ENCODE peak calls at places on chromosomes 1 and 21, in six cellular contexts. A is H9, V is neuronal stem cell, M is trophoblast cell, U is H1, G is mesenchymal stem cell. P is an unnamed sample.

GRCh38 chr1:169511339-169512028 is 25.7 kb upstream of the SLC19A2 start:
- DNase-seq in A (no peak), V (no peak), M (peak; percentile 5), U (no peak), G (peak; percentile 83), P (peak; percentile 89)

GRCh38 chr21:34513109-34513675 is 1.2 kb upstream of the KCNE1 start:
- DNase-seq in A (no peak), V (no peak), M (no peak), U (no peak), G (peak; percentile 41), P (no peak)

GRCh38 chr1:228008391-228009115 is 1.8 kb downstream of the WNT3A start:
- DNase-seq in A (no peak), V (no peak), M (no peak), U (no peak), G (no peak), P (no peak)

GRCh38 chr21:17784604-17785402 is 34.4 kb downstream of the C21orf91 start:
- DNase-seq in A (no peak), V (no peak), M (no peak), U (no peak), G (no peak), P (no peak)

GRCh38 chr1:104105466-104105865 is 355.8 kb downstream of the AMY1C start:
- DNase-seq in A (no peak), V (no peak), M (no peak), U (no peak), G (no peak), P (no peak)

GRCh38 chr1:152580433-152580832 is at the start of gene LCE3D:
- DNase-seq in A (no peak), V (no peak), M (peak; percentile 8), U (no peak), G (no peak), P (peak; percentile 0)

GRCh38 chr21:43276811-43277210 is 108.0 kb downstream of the CRYAA start:
- DNase-seq in A (no peak), V (no peak), M (no peak), U (no peak), G (no peak), P (no peak)

GRCh38 chr1:212466913-212467650 is 34.4 kb downstream of the NENF start:
- DNase-seq in A (no peak), V (no peak), M (peak; percentile 81), U (no peak), G (no peak), P (no peak)

GRCh38 chr1:5494518-5494917 is 497.7 kb downstream of the NPHP4 start:
- DNase-seq in A (no peak), V (no peak), M (no peak), U (no peak), G (no peak), P (no peak)

GRCh38 chr1:94383966-94384408 is 34.2 kb upstream of the ABCD3 start:
- DNase-seq in A (no peak), V (no peak), M (no peak), U (no peak), G (peak; percentile 62), P (peak; percentile 79)

GRCh38 chr1:40392206-40392605 is 18.7 kb downstream of the SMAP2 start:
- DNase-seq in A (no peak), V (peak; percentile 26), M (peak; percentile 10), U (no peak), G (peak; percentile 85), P (peak; percentile 88)

GRCh38 chr1:219430419-219430818 is 182.5 kb downstream of the ZC3H11B start:
- DNase-seq in A (no peak), V (no peak), M (no peak), U (no peak), G (peak; percentile 42), P (no peak)

GRCh38 chr1:231862611-231863010 is 236.0 kb downstream of the DISC1 start:
- DNase-seq in A (no peak), V (no peak), M (no peak), U (no peak), G (no peak), P (no peak)

GRCh38 chr1:229380514-229381160 is 37.8 kb upstream of the CCSAP start:
- DNase-seq in A (no peak), V (no peak), M (no peak), U (no peak), G (no peak), P (no peak)

GRCh38 chr21:26732442-26733221 is 112.6 kb downstream of the ADAMTS1 start:
- DNase-seq in A (peak; percentile 73), V (peak; percentile 23), M (peak; percentile 51), U (peak; percentile 34), G (peak; percentile 64), P (peak; percentile 57)

GRCh38 chr1:1432951-1433803 is 2.3 kb upstream of the VWA1 start:
- DNase-seq in A (peak; percentile 82), V (peak; percentile 81), M (peak; percentile 97), U (no peak), G (no peak), P (no peak)

GRCh38 chr1:75908717-75909152 is 23.5 kb downstream of the ASB17 start:
- DNase-seq in A (peak; percentile 52), V (peak; percentile 38), M (peak; percentile 42), U (peak; percentile 9), G (peak; percentile 64), P (peak; percentile 50)

GRCh38 chr1:33410091-33410701 is 20.7 kb downstream of the PHC2 start:
- DNase-seq in A (no peak), V (peak; percentile 70), M (peak; percentile 7), U (no peak), G (peak; percentile 55), P (peak; percentile 60)

GRCh38 chr21:34807881-34808568 is 139.2 kb downstream of the CLIC6 start:
- DNase-seq in A (no peak), V (no peak), M (peak; percentile 94), U (no peak), G (peak; percentile 99), P (peak; percentile 94)

GRCh38 chr1:89890085-89890754 is 69.4 kb downstream of the LRRC8D start:
- DNase-seq in A (no peak), V (no peak), M (peak; percentile 97), U (no peak), G (peak; percentile 76), P (no peak)

GRCh38 chr21:30372139-30372770 is at the start of gene KRTAP13-2:
- DNase-seq in A (no peak), V (no peak), M (no peak), U (no peak), G (no peak), P (no peak)

GRCh38 chr21:44392185-44392584 is 38.8 kb downstream of the TRPM2 start:
- DNase-seq in A (no peak), V (no peak), M (no peak), U (no peak), G (no peak), P (no peak)

GRCh38 chr1:22846453-22846852 is 126.2 kb downstream of the LACTBL1 start:
- DNase-seq in A (no peak), V (no peak), M (no peak), U (no peak), G (no peak), P (no peak)

GRCh38 chr1:204454476-204454875 is 40.1 kb downstream of the PIK3C2B start:
- DNase-seq in A (no peak), V (no peak), M (no peak), U (no peak), G (no peak), P (no peak)

GRCh38 chr1:20373286-20373685 is 82.6 kb downstream of the VWA5B1 start:
- DNase-seq in A (peak; percentile 42), V (no peak), M (no peak), U (no peak), G (no peak), P (no peak)

GRCh38 chr1:210777914-210778313 is 356.0 kb downstream of the KCNH1 start:
- DNase-seq in A (no peak), V (no peak), M (no peak), U (no peak), G (no peak), P (no peak)
- H4K91ac ChIP-seq in A (no peak overlapping the region), V (no peak overlapping the region), M (no peak overlapping the region), U (no peak overlapping the region), G (no peak overlapping the region), P (no peak overlapping the region)

GRCh38 chr1:44033756-44034155 is 2.5 kb upstream of the SLC6A9 start:
- DNase-seq in A (peak; percentile 25), V (no peak), M (no peak), U (no peak), G (no peak), P (no peak)
- H4K91ac ChIP-seq in A (no peak overlapping the region), V (no peak overlapping the region), M (no peak overlapping the region), U (peak overlapping the region; percentile 57), G (no peak overlapping the region), P (no peak overlapping the region)

GRCh38 chr1:160330119-160330518 is 12.9 kb downstream of the COPA start:
- DNase-seq in A (no peak), V (no peak), M (no peak), U (no peak), G (no peak), P (no peak)
- H4K91ac ChIP-seq in A (no peak overlapping the region), V (no peak overlapping the region), M (no peak overlapping the region), U (no peak overlapping the region), G (no peak overlapping the region), P (no peak overlapping the region)

DNA sequence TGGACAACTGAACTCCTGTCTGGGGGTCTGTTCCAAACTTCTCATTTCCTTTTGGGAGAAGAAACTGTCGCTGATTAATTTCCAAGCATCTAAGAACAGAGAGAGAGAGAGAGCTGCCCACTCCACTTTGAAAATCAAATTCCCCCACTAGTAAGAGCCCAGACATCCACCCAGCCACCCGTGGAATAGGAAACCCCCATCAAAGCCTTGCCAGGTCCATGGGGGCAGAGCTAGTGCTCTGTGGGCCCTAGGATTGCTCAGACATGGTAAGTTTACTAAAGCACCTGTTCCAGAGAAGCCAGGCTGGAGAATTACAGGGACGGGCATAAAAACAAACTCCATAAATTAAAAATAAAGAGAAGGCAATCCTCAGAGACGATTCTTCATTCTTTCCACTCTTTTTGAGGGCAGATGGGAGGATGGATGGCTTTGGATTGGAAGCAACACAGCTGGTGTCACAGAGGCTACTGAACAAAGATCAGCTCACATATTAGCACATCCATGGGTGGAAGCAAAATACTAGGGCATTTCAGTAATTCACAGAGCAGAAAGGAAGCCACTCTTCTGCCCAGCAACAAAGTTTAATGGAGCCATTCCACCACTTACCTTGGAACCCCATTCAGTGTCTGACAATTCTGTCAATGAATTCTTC is 103.9 kb downstream of the COLGALT2 start:
- DNase-seq in A (no peak), V (no peak), M (no peak), U (no peak), G (no peak), P (no peak)
- H4K91ac ChIP-seq in A (no peak overlapping the region), V (no peak overlapping the region), M (no peak overlapping the region), U (no peak overlapping the region), G (no peak overlapping the region), P (no peak overlapping the region)

GRCh38 chr1:101820080-101820479 is 176.6 kb downstream of the OLFM3 start:
- DNase-seq in A (no peak), V (peak; percentile 51), M (no peak), U (no peak), G (peak; percentile 53), P (peak; percentile 15)
- H4K91ac ChIP-seq in A (no peak overlapping the region), V (no peak overlapping the region), M (no peak overlapping the region), U (no peak overlapping the region), G (no peak overlapping the region), P (no peak overlapping the region)